ENCODE peak calls at places on chromosomes 4 and X, in four cellular contexts. K, X, P and T are unnamed samples.

GRCh38 chr4:123064390-123064789 is 142.0 kb upstream of the NUDT6 start:
- DNase-seq in K (no peak), X (no peak), P (no peak), T (no peak)

GRCh38 chr4:8615366-8615765 is 22.8 kb downstream of the CPZ start:
- DNase-seq in K (no peak), X (no peak), P (no peak), T (no peak)

GRCh38 chr4:87884976-87885574 is 52.3 kb downstream of the MEPE start:
- DNase-seq in K (no peak), X (no peak), P (no peak), T (no peak)

GRCh38 chr4:121256887-121257426 is 92.8 kb upstream of the TNIP3 start:
- DNase-seq in K (no peak), X (peak; percentile 27), P (no peak), T (no peak)

GRCh38 chr4:61003301-61003700 is 196.8 kb upstream of the ADGRL3 start:
- DNase-seq in K (peak; percentile 49), X (no peak), P (no peak), T (no peak)

GRCh38 chr4:16072168-16072567 is 11.7 kb downstream of the PROM1 start:
- DNase-seq in K (no peak), X (no peak), P (no peak), T (no peak)

GRCh38 chr4:185013715-185014114 is 4.6 kb upstream of the HELT start:
- DNase-seq in K (no peak), X (no peak), P (no peak), T (no peak)

GRCh38 chrX:30887721-30888120 is 1.3 kb downstream of the TAB3 start:
- DNase-seq in K (no peak), X (peak; percentile 69), P (no peak), T (no peak)